ENCODE peak calls at places on chromosomes 4 and X, in four cellular contexts. M is K562, C is A549, N is GM12878. F is an unnamed sample.

GRCh38 chr4:88752076-88752463 is 54.4 kb upstream of the NAP1L5 start:
- DNase-seq in M (no peak), C (no peak), N (no peak), F (no peak)

GRCh38 chr4:22115262-22115661 is 166.7 kb upstream of the KCNIP4 start:
- DNase-seq in M (no peak), C (no peak), N (no peak), F (no peak)

GRCh38 chr4:56976878-56977320 is 507 bp downstream of the NOA1 start:
- DNase-seq in M (peak), C (peak), N (no peak), F (no peak)

GRCh38 chr4:117466388-117466787 is 381.0 kb upstream of the TRAM1L1 start:
- DNase-seq in M (no peak), C (no peak), N (no peak), F (no peak)

GRCh38 chrX:148956352-148956751 is 455.9 kb downstream of the AFF2 start:
- DNase-seq in M (no peak), C (no peak), N (no peak), F (no peak)

GRCh38 chrX:77617206-77617605 is 168.8 kb downstream of the ATRX start:
- DNase-seq in M (no peak), C (no peak), N (no peak), F (no peak)

GRCh38 chr4:53573696-53574095 is 17.6 kb downstream of the LNX1 start:
- DNase-seq in M (no peak), C (no peak), N (no peak), F (peak)

GRCh38 chrX:150533863-150534262 is 34.6 kb upstream of the MTM1 start:
- DNase-seq in M (peak), C (no peak), N (no peak), F (no peak)

GRCh38 chrX:40058719-40059118 is 39.0 kb downstream of the BCOR start:
- DNase-seq in M (no peak), C (no peak), N (no peak), F (no peak)

GRCh38 chr4:72351521-72351920 is 217.5 kb downstream of the ADAMTS3 start:
- DNase-seq in M (no peak), C (no peak), N (no peak), F (no peak)

GRCh38 chr4:26152051-26152450 is 168.8 kb upstream of the RBPJ start:
- DNase-seq in M (no peak), C (no peak), N (no peak), F (no peak)

GRCh38 chrX:119685225-119686066 is 7.5 kb downstream of the SEPTIN6 start:
- DNase-seq in M (peak), C (no peak), N (no peak), F (no peak)

GRCh38 chrX:141936080-141936479 is 32.4 kb downstream of the MAGEC1 start:
- DNase-seq in M (peak), C (peak), N (no peak), F (no peak)

GRCh38 chrX:103442536-103442901 is 66.2 kb downstream of the BEX3 start:
- DNase-seq in M (no peak), C (no peak), N (no peak), F (peak)

GRCh38 chr4:124564121-124564520 is 148.4 kb downstream of the ANKRD50 start:
- DNase-seq in M (no peak), C (no peak), N (no peak), F (no peak)

GRCh38 chr4:55609393-55609821 is 17.4 kb upstream of the PDCL2 start:
- DNase-seq in M (no peak), C (no peak), N (no peak), F (peak)

GRCh38 chrX:10750581-10750980 is 130.2 kb upstream of the MID1 start:
- DNase-seq in M (no peak), C (no peak), N (no peak), F (peak)

GRCh38 chr4:98879515-98879914 is 49.4 kb downstream of the EIF4E start:
- DNase-seq in M (no peak), C (no peak), N (no peak), F (no peak)

GRCh38 chr4:139099366-139099982 is 77.5 kb downstream of the ELF2 start:
- DNase-seq in M (peak), C (peak), N (peak), F (peak)
- TF ChIP-seq ELK1 in M (no peak), C (no peak), N (no peak), F (no peak)

GRCh38 chr4:140427104-140427918 is at the start of gene CLGN:
- DNase-seq in M (peak), C (peak), N (peak), F (peak)
- TF ChIP-seq ELK1 in M (no peak), C (no peak), N (no peak), F (no peak)

GRCh38 chr4:1417522-1418390 is 11.5 kb upstream of the NKX1-1 start:
- DNase-seq in M (no peak), C (no peak), N (no peak), F (no peak)

GRCh38 chr4:1418494-1419285 is 12.4 kb upstream of the NKX1-1 start:
- DNase-seq in M (no peak), C (no peak), N (no peak), F (no peak)

GRCh38 chr4:1421650-1422049 is 15.4 kb upstream of the NKX1-1 start:
- DNase-seq in M (no peak), C (no peak), N (no peak), F (no peak)

GRCh38 chr4:1416948-1417260 is 10.7 kb upstream of the NKX1-1 start:
- DNase-seq in M (no peak), C (no peak), N (no peak), F (no peak)

DNA sequence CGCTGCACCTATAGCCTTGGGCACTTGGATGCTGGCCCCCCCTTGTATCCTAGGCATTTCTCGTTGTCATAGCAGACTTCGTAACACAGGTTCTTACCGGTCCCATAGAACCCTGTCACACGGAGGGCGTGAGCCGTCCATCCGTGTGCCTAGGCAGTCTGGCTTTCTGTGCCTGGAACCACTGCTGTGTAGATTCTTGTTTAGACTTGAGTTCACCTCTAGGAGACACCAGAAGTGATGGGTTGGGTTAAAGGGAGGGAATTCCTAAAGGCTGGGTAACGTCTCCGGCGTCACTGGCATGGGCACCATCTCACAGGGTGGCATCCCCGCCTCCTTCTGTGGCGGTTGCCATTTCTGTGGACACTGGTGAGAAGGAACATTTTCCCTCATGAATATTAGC is 13.5 kb upstream of the NKX1-1 start:
- DNase-seq in M (no peak), C (no peak), N (no peak), F (no peak)
- TF ChIP-seq ELK1 in M (no peak), C (no peak), N (no peak), F (no peak)

DNA sequence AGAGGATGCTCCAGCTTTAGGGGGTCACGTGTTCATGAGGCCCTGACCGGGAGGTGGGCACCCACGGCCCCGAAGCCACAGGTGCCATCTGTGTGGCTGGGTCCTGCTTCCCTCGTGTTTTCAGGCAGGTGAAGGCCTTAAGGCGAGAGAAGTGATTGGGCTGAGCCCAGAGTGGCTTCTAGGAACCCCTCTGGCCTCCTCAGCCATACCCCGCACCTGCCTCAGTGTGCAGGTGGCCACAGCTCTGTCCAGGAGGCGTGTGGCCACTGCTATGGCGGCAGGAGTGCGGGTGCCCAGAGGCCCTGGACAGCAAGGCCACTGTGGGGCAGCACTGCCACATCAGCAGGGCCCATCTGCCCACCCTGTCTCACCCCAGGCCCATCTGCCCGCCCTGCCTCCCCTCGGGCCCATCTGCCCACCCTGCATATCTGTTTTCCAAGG is 25.0 kb downstream of the NKX1-1 start:
- DNase-seq in M (no peak), C (no peak), N (no peak), F (no peak)
- TF ChIP-seq ELK1 in M (no peak), C (no peak), N (no peak), F (no peak)

GRCh38 chrX:71128915-71129765 is 10.7 kb downstream of the MED12 start:
- DNase-seq in M (peak), C (peak), N (no peak), F (peak)

GRCh38 chrX:71131510-71131909 is 13.1 kb downstream of the MED12 start:
- DNase-seq in M (peak), C (no peak), N (no peak), F (no peak)

DNA sequence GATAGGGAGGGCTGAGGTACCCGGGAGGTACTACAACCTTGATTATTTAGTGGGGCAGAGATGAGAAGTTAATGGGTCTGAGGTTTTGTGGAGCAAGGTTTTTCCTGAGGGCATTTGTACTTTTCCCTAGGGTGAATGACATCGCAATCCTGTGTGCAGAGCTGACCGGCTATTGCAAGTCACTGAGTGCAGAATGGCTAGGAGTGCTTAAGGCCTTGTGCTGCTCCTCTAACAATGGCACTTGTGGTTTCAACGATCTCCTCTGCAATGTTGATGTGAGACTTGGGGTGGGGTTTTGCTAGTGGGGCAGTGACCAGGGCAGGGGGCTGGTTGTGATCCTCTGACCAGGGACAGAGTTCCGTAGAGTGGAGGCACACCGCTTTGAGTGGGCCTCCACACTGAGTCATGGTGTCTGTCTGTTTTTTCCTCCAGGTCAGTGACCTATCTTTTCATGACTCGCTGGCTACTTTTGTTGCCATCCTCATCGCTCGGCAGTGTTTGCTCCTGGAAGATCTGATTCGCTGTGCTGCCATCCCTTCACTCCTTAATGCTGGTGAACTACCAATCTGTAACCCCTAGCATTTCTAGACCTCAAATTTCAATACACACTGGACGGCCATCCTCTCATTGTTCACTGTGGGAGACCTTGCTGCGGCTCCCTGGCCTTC is 9.9 kb downstream of the MED12 start:
- DNase-seq in M (no peak), C (peak), N (no peak), F (peak)
- TF ChIP-seq ELK1 in M (no peak), C (no peak), N (no peak), F (no peak)

DNA sequence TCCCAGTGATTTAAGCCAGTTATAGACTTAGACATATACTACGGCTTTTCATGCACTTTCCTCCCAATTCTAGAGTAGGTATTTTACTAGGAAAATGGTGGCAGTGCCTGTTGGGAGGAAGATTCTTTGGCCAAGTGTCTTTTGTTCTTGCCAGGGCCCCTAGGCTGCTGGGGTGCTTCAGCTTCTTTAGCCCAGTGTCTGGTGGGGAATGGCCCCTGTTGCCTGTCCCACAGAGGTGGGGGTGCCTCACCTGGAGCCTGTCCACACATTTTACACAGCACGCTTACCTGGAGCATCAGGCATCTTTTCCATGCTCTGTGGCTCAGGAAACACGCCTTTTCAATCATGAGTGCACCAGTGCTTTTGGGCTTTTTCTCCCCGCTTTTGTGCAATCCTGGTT is 33.2 kb upstream of the MSANTD1 start:
- DNase-seq in M (no peak), C (no peak), N (no peak), F (no peak)
- TF ChIP-seq ELK1 in M (no peak), C (no peak), N (no peak), F (no peak)

GRCh38 chr4:80532674-80533333 is 197.3 kb downstream of the CFAP299 start:
- DNase-seq in M (no peak), C (no peak), N (no peak), F (no peak)
- TF ChIP-seq ELK1 in M (no peak), C (no peak), N (no peak), F (no peak)

F was measured in IMR-90.